ENCODE peak calls at places on chromosomes 11 and 22, in nine cellular contexts. H, Q, I, K, U, G, P, D and C are unnamed samples.
A peak's percentile ranks its signal among the peaks of the same experiment; 100 is the strongest.

GRCh38 chr11:92070026-92070889 is 154.4 kb upstream of the FAT3 start:
- DNase-seq in Q (no peak), G (no peak), U (no peak), H (no peak), D (no peak), K (peak; percentile 65), P (no peak), I (no peak), C (no peak)

GRCh38 chr11:69374110-69374981 is 80.4 kb downstream of the MYEOV start:
- DNase-seq in Q (no peak), G (no peak), D (no peak), I (peak; percentile 55), H (no peak), P (peak; percentile 91), K (no peak), U (no peak), C (no peak)

GRCh38 chr11:124454552-124454951 is 9.1 kb upstream of the OR8B8 start:
- DNase-seq in I (no peak), Q (no peak), P (no peak), K (no peak), U (no peak), H (no peak), D (no peak), G (no peak), C (no peak)

GRCh38 chr11:128342511-128343133 is 244.7 kb downstream of the ETS1 start:
- DNase-seq in I (peak; percentile 42), P (peak; percentile 61), U (peak; percentile 56), H (peak; percentile 41), G (peak; percentile 69), D (no peak), Q (peak; percentile 31), K (no peak), C (no peak)

GRCh38 chr22:37014835-37015586 is 4.2 kb downstream of the TST start:
- DNase-seq in G (no peak), U (no peak), H (no peak), D (no peak), P (peak; percentile 62), K (peak; percentile 47), I (no peak), Q (no peak), C (no peak)

GRCh38 chr11:27646051-27646818 is 54.0 kb downstream of the BDNF start:
- DNase-seq in H (no peak), I (no peak), Q (no peak), U (no peak), G (no peak), P (no peak), K (no peak), D (no peak), C (no peak)

GRCh38 chr11:69587454-69588081 is 53.4 kb upstream of the CCND1 start:
- DNase-seq in I (peak; percentile 9), Q (no peak), D (no peak), G (no peak), U (peak; percentile 86), H (peak; percentile 88), P (no peak), K (no peak), C (no peak)

GRCh38 chr22:46854125-46854870 is 91.8 kb downstream of the TBC1D22A start:
- DNase-seq in U (no peak), Q (no peak), H (no peak), P (no peak), I (no peak), K (peak; percentile 26), G (no peak), D (no peak), C (no peak)

GRCh38 chr11:36899796-36900195 is 301.8 kb upstream of the RAG2 start:
- DNase-seq in K (no peak), D (no peak), H (no peak), U (no peak), P (no peak), G (no peak), I (no peak), Q (no peak), C (no peak)

GRCh38 chr11:44944181-44944852 is 6.4 kb downstream of the TP53I11 start:
- DNase-seq in Q (no peak), H (no peak), U (no peak), D (no peak), G (no peak), K (no peak), P (no peak), I (peak; percentile 87), C (no peak)

GRCh38 chr11:47417712-47418111 is 8.5 kb downstream of the PSMC3 start:
- DNase-seq in U (no peak), H (no peak), Q (no peak), K (no peak), G (no peak), I (no peak), P (no peak), D (no peak), C (no peak)

GRCh38 chr11:64619811-64620285 is 28.8 kb downstream of the SLC22A12 start:
- DNase-seq in D (no peak), K (peak; percentile 75), P (peak; percentile 75), Q (no peak), G (no peak), H (peak; percentile 73), U (peak; percentile 31), I (peak; percentile 52), C (no peak)

GRCh38 chr11:65579291-65579690 is 3.4 kb downstream of the EHBP1L1 start:
- DNase-seq in G (no peak), U (no peak), H (no peak), Q (no peak), K (no peak), D (no peak), P (no peak), I (no peak), C (no peak)

GRCh38 chr22:27850000-27850465 is 48.5 kb upstream of the MN1 start:
- DNase-seq in H (no peak), Q (no peak), I (no peak), D (no peak), G (no peak), P (no peak), U (no peak), K (peak; percentile 47), C (no peak)

GRCh38 chr11:86440305-86440716 is 65.6 kb downstream of the CCDC81 start:
- DNase-seq in K (no peak), Q (no peak), I (no peak), U (no peak), H (peak; percentile 92), D (no peak), G (no peak), P (no peak), C (no peak)